ENCODE peak calls at places on chromosome 16, in five cellular contexts. W is frontal cortex; P is WERI-Rb-1; C is activated naive CD8-positive, alpha-beta T cell treated with anti-CD3 and anti-CD28 coated beads, Interleukin-2, amount 50 U/mL, for 24 hours; V is GM23248. S is an unnamed sample.

GRCh38 chr16:78240459-78241222 is 141.2 kb downstream of the WWOX start:
- DNase-seq in W (no peak), P (no peak), C (no peak), V (no peak), S (no peak)

GRCh38 chr16:20259549-20259948 is 67.8 kb downstream of the GP2 start:
- DNase-seq in W (no peak), P (no peak), C (no peak), V (no peak), S (no peak)

GRCh38 chr16:68991075-68991474 is 114.4 kb upstream of the HAS3 start:
- DNase-seq in W (no peak), P (no peak), C (no peak), V (no peak), S (no peak)

GRCh38 chr16:1426734-1427451 is 4.0 kb upstream of the PERCC1 start:
- DNase-seq in W (no peak), P (no peak), C (no peak), V (no peak), S (no peak)

GRCh38 chr16:14641877-14642276 is 9.1 kb downstream of the BFAR start:
- DNase-seq in W (no peak), P (no peak), C (peak), V (peak), S (no peak)

GRCh38 chr16:80117731-80118130 is 423.1 kb upstream of the DYNLRB2 start:
- DNase-seq in W (no peak), P (no peak), C (no peak), V (no peak), S (no peak)

GRCh38 chr16:22360963-22361659 is 13.3 kb downstream of the CDR2 start:
- DNase-seq in W (no peak), P (no peak), C (no peak), V (no peak), S (no peak)

GRCh38 chr16:86630471-86630870 is 52.1 kb downstream of the FOXL1 start:
- DNase-seq in W (no peak), P (no peak), C (no peak), V (peak), S (no peak)

GRCh38 chr16:10923650-10924214 is 18.5 kb downstream of the DEXI start:
- DNase-seq in W (peak), P (no peak), C (no peak), V (peak), S (no peak)

GRCh38 chr16:12513791-12514175 is 289.9 kb downstream of the CPPED1 start:
- DNase-seq in W (no peak), P (no peak), C (no peak), V (no peak), S (no peak)

GRCh38 chr16:51181495-51181795 is 30.4 kb upstream of the SALL1 start:
- DNase-seq in W (no peak), P (no peak), C (no peak), V (no peak), S (no peak)

GRCh38 chr16:69393898-69394849 is 8.4 kb upstream of the TERF2 start:
- DNase-seq in W (no peak), P (no peak), C (no peak), V (peak), S (no peak)

GRCh38 chr16:19138601-19139000 is 24.8 kb downstream of the ITPRIPL2 start:
- DNase-seq in W (no peak), P (no peak), C (no peak), V (peak), S (no peak)

GRCh38 chr16:2935418-2935817 is 23.7 kb downstream of the FLYWCH1 start:
- DNase-seq in W (no peak), P (no peak), C (no peak), V (no peak), S (no peak)

GRCh38 chr16:9151074-9151473 is 59.6 kb downstream of the HAPSTR1 start:
- DNase-seq in W (no peak), P (no peak), C (no peak), V (no peak), S (no peak)